ENCODE peak calls at places on chromosomes 5 and 9, in six cellular contexts. One of them, this sample, is unnamed.

GRCh38 chr5:128469924-128470323 is 68.1 kb downstream of the FBN2 start:
- DNase-seq in IMR-90: peak
- DNase-seq in mesenchymal stem cell: peak
- DNase-seq in neuronal stem cell: no peak
- DNase-seq in H1: no peak
- DNase-seq in trophoblast cell: peak
- DNase-seq in this sample: no peak

GRCh38 chr9:120874861-120875565 is 2.0 kb downstream of the PHF19 start:
- DNase-seq in IMR-90: no peak
- DNase-seq in mesenchymal stem cell: no peak
- DNase-seq in neuronal stem cell: no peak
- DNase-seq in H1: no peak
- DNase-seq in trophoblast cell: no peak
- DNase-seq in this sample: no peak

GRCh38 chr5:56358703-56359428 is 125.7 kb upstream of the ANKRD55 start:
- DNase-seq in IMR-90: peak
- DNase-seq in mesenchymal stem cell: no peak
- DNase-seq in neuronal stem cell: no peak
- DNase-seq in H1: no peak
- DNase-seq in trophoblast cell: no peak
- DNase-seq in this sample: no peak

GRCh38 chr9:38195737-38196161 is 126.7 kb upstream of the SHB start:
- DNase-seq in IMR-90: no peak
- DNase-seq in mesenchymal stem cell: peak
- DNase-seq in neuronal stem cell: no peak
- DNase-seq in H1: no peak
- DNase-seq in trophoblast cell: peak
- DNase-seq in this sample: no peak

GRCh38 chr9:131728961-131729360 is 10.9 kb downstream of the RAPGEF1 start:
- DNase-seq in IMR-90: no peak
- DNase-seq in mesenchymal stem cell: no peak
- DNase-seq in neuronal stem cell: no peak
- DNase-seq in H1: no peak
- DNase-seq in trophoblast cell: no peak
- DNase-seq in this sample: no peak

GRCh38 chr9:110950041-110950645 is 88.1 kb downstream of the LPAR1 start:
- DNase-seq in IMR-90: peak
- DNase-seq in mesenchymal stem cell: no peak
- DNase-seq in neuronal stem cell: no peak
- DNase-seq in H1: no peak
- DNase-seq in trophoblast cell: peak
- DNase-seq in this sample: no peak

GRCh38 chr5:10036136-10036535 is 213.6 kb downstream of the ATPSCKMT start:
- DNase-seq in IMR-90: peak
- DNase-seq in mesenchymal stem cell: no peak
- DNase-seq in neuronal stem cell: no peak
- DNase-seq in H1: no peak
- DNase-seq in trophoblast cell: no peak
- DNase-seq in this sample: no peak

GRCh38 chr5:6181147-6181729 is 197.1 kb downstream of the MED10 start:
- DNase-seq in IMR-90: no peak
- DNase-seq in mesenchymal stem cell: no peak
- DNase-seq in neuronal stem cell: no peak
- DNase-seq in H1: no peak
- DNase-seq in trophoblast cell: peak
- DNase-seq in this sample: peak

GRCh38 chr5:76942581-76942980 is 10.3 kb upstream of the CRHBP start:
- DNase-seq in IMR-90: peak
- DNase-seq in mesenchymal stem cell: peak
- DNase-seq in neuronal stem cell: no peak
- DNase-seq in H1: no peak
- DNase-seq in trophoblast cell: no peak
- DNase-seq in this sample: no peak

GRCh38 chr5:124162782-124163532 is 583.5 kb downstream of the ZNF608 start:
- DNase-seq in IMR-90: peak
- DNase-seq in mesenchymal stem cell: peak
- DNase-seq in neuronal stem cell: no peak
- DNase-seq in H1: no peak
- DNase-seq in trophoblast cell: no peak
- DNase-seq in this sample: no peak

GRCh38 chr5:145908206-145908945 is 28.0 kb upstream of the SH3RF2 start:
- DNase-seq in IMR-90: no peak
- DNase-seq in mesenchymal stem cell: no peak
- DNase-seq in neuronal stem cell: no peak
- DNase-seq in H1: no peak
- DNase-seq in trophoblast cell: peak
- DNase-seq in this sample: peak

GRCh38 chr5:134240421-134240962 is 14.6 kb upstream of the PPP2CA start:
- DNase-seq in IMR-90: peak
- DNase-seq in mesenchymal stem cell: peak
- DNase-seq in neuronal stem cell: no peak
- DNase-seq in H1: no peak
- DNase-seq in trophoblast cell: no peak
- DNase-seq in this sample: no peak

GRCh38 chr5:132053483-132053882 is 7.0 kb upstream of the IL3 start:
- DNase-seq in IMR-90: no peak
- DNase-seq in mesenchymal stem cell: no peak
- DNase-seq in neuronal stem cell: no peak
- DNase-seq in H1: no peak
- DNase-seq in trophoblast cell: no peak
- DNase-seq in this sample: no peak

GRCh38 chr5:112757468-112758208 is 20.0 kb downstream of the APC start:
- DNase-seq in IMR-90: peak
- DNase-seq in mesenchymal stem cell: peak
- DNase-seq in neuronal stem cell: peak
- DNase-seq in H1: no peak
- DNase-seq in trophoblast cell: peak
- DNase-seq in this sample: peak

GRCh38 chr9:89903076-89903475 is 298.3 kb downstream of the GADD45G start:
- DNase-seq in IMR-90: no peak
- DNase-seq in mesenchymal stem cell: no peak
- DNase-seq in neuronal stem cell: no peak
- DNase-seq in H1: no peak
- DNase-seq in trophoblast cell: no peak
- DNase-seq in this sample: no peak

GRCh38 chr5:163396941-163397340 is 40.5 kb upstream of the CCNG1 start:
- DNase-seq in IMR-90: no peak
- DNase-seq in mesenchymal stem cell: no peak
- DNase-seq in neuronal stem cell: no peak
- DNase-seq in H1: no peak
- DNase-seq in trophoblast cell: no peak
- DNase-seq in this sample: no peak

GRCh38 chr9:304519-305185 is 90.0 kb downstream of the DOCK8 start:
- DNase-seq in IMR-90: no peak
- DNase-seq in mesenchymal stem cell: no peak
- DNase-seq in neuronal stem cell: no peak
- DNase-seq in H1: no peak
- DNase-seq in trophoblast cell: peak
- DNase-seq in this sample: peak

GRCh38 chr9:87609002-87609401 is 111.3 kb downstream of the DAPK1 start:
- DNase-seq in IMR-90: no peak
- DNase-seq in mesenchymal stem cell: no peak
- DNase-seq in neuronal stem cell: no peak
- DNase-seq in H1: no peak
- DNase-seq in trophoblast cell: no peak
- DNase-seq in this sample: no peak

GRCh38 chr5:13378073-13378472 is 566.4 kb downstream of the DNAH5 start:
- DNase-seq in IMR-90: peak
- DNase-seq in mesenchymal stem cell: no peak
- DNase-seq in neuronal stem cell: no peak
- DNase-seq in H1: no peak
- DNase-seq in trophoblast cell: no peak
- DNase-seq in this sample: no peak

GRCh38 chr5:95241635-95242034 is 43.3 kb downstream of the MCTP1 start:
- DNase-seq in IMR-90: no peak
- DNase-seq in mesenchymal stem cell: no peak
- DNase-seq in neuronal stem cell: no peak
- DNase-seq in H1: no peak
- DNase-seq in trophoblast cell: no peak
- DNase-seq in this sample: no peak

GRCh38 chr5:93601053-93601429 is 18.0 kb downstream of the NR2F1 start:
- DNase-seq in IMR-90: no peak
- DNase-seq in mesenchymal stem cell: no peak
- DNase-seq in neuronal stem cell: no peak
- DNase-seq in H1: no peak
- DNase-seq in trophoblast cell: no peak
- DNase-seq in this sample: no peak

GRCh38 chr5:34051374-34051980 is 8.5 kb upstream of the C1QTNF3 start:
- DNase-seq in IMR-90: no peak
- DNase-seq in mesenchymal stem cell: no peak
- DNase-seq in neuronal stem cell: no peak
- DNase-seq in H1: no peak
- DNase-seq in trophoblast cell: no peak
- DNase-seq in this sample: no peak

GRCh38 chr5:27702339-27702820 is 664.0 kb upstream of the CDH9 start:
- DNase-seq in IMR-90: no peak
- DNase-seq in mesenchymal stem cell: peak
- DNase-seq in neuronal stem cell: peak
- DNase-seq in H1: no peak
- DNase-seq in trophoblast cell: no peak
- DNase-seq in this sample: peak

GRCh38 chr9:88660611-88661010 is 125.6 kb downstream of the NXNL2 start:
- DNase-seq in IMR-90: peak
- DNase-seq in mesenchymal stem cell: peak
- DNase-seq in neuronal stem cell: no peak
- DNase-seq in H1: peak
- DNase-seq in trophoblast cell: peak
- DNase-seq in this sample: peak

GRCh38 chr5:11143456-11144267 is 382.6 kb upstream of the DAP start:
- DNase-seq in IMR-90: no peak
- DNase-seq in mesenchymal stem cell: no peak
- DNase-seq in neuronal stem cell: no peak
- DNase-seq in H1: no peak
- DNase-seq in trophoblast cell: no peak
- DNase-seq in this sample: no peak

DNA sequence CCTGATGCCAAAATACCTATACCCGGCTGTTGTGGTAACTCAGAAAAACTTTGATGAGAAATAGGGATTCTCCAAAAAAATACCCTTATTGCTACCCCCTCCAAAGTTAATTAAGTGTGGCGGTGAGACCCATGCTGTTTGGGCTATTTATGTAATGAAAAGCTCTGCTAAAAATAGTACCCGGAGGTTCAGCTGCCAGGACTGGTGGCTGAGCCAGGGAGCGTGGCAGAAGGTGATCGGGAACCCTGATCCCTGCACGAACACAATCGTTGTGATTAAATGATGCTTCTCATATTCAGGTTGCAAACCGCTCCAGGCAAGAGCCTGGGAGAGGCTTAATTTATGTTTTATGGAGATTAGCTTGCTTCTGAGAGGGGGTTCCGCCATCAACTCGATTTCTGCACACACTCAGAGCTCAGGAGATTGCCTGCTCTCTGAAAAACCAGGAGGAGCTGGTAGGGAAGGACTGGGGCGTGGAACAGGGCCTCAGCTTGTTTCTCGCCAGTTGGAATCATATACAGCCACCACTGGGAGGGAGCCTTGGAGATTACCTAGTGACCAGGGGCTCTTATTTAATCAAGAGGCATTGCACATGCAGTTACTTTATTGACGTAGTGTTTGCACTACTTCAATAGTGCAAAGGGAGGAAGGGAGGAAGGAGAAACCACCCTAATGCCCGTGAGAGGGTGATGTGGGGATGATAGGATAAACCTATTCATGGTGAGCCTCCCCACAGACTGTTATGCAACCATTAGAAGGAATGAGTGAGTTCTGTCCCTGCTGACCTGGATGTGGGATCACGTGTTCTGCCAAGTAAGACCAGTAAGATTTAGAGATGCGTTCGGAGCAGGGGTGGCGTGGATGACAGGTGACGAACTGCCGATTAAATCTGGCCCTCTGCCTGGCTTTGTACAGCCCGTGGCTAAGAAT is 23.4 kb downstream of the HRH2 start:
- DNase-seq in IMR-90: no peak
- DNase-seq in mesenchymal stem cell: no peak
- DNase-seq in neuronal stem cell: no peak
- DNase-seq in H1: no peak
- DNase-seq in trophoblast cell: peak
- DNase-seq in this sample: no peak
- H3K4me3 ChIP-seq in IMR-90: no peak
- H3K4me3 ChIP-seq in mesenchymal stem cell: no peak
- H3K4me3 ChIP-seq in neuronal stem cell: no peak
- H3K4me3 ChIP-seq in H1: no peak
- H3K4me3 ChIP-seq in trophoblast cell: no peak
- H3K4me3 ChIP-seq in this sample: no peak

DNA sequence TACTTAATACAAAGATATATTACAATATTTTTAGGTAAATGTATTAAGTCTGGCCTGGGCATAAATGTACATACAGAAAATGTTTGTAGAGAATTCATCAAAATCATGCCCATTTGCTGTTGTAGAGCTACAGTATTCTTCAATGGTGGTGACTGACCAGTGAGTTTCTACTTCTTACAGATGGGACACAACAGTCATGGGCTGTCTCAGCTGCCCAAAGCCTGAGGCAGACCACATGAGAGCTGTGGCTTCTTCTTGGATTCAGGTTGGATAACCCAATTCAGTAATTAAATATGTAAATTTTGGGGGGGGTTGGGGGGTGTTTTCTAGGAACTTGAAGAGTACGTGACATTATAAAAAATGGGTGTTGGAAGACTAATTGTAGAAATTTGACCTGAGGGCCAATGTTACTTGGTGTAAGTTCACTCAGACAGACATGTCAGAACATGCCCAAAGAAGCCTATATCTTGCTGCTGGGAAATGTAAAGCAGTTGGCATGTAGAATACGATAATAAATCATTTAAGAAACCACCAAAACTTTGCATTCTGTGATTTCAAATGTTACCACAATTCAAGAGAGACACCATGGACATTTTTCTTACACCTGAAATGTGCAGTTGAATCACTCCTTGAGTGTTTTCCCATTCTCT is 17.9 kb downstream of the STARD4 start:
- DNase-seq in IMR-90: peak
- DNase-seq in mesenchymal stem cell: no peak
- DNase-seq in neuronal stem cell: no peak
- DNase-seq in H1: no peak
- DNase-seq in trophoblast cell: peak
- DNase-seq in this sample: no peak
- H2BK120ac ChIP-seq in IMR-90: peak
- H2BK120ac ChIP-seq in mesenchymal stem cell: no peak
- H2BK120ac ChIP-seq in neuronal stem cell: no peak
- H2BK120ac ChIP-seq in H1: no peak
- H2BK120ac ChIP-seq in trophoblast cell: peak
- H2BK120ac ChIP-seq in this sample: peak

DNA sequence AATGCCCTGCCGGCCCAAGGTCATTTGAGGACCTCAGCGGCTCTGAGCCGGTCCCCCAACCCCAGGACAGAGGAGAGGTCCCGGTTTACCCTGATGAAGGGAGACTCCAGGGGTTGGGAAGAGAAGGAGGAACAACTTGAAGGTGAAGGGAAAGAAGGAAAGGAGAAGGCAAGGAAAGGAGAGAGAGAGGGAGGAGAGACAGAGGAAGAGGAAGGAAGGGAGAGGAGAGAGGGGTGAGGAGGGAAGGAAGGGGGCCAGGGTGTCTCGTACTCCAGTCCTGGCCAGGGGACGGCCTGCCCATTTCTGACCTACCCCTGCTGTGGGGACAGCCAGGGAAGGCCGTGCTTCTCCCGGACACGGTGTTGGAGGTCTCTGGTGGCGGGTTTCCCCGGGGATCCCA is 1.9 kb downstream of the PRRX2 start:
- DNase-seq in IMR-90: no peak
- DNase-seq in mesenchymal stem cell: no peak
- DNase-seq in neuronal stem cell: no peak
- DNase-seq in H1: no peak
- DNase-seq in trophoblast cell: no peak
- DNase-seq in this sample: no peak
- H3K4me3 ChIP-seq in IMR-90: peak
- H3K4me3 ChIP-seq in mesenchymal stem cell: peak
- H3K4me3 ChIP-seq in neuronal stem cell: no peak
- H3K4me3 ChIP-seq in H1: no peak
- H3K4me3 ChIP-seq in trophoblast cell: no peak
- H3K4me3 ChIP-seq in this sample: no peak

GRCh38 chr9:113609562-113610318 is 146.2 kb downstream of the RGS3 start:
- DNase-seq in IMR-90: peak
- DNase-seq in mesenchymal stem cell: peak
- DNase-seq in neuronal stem cell: no peak
- DNase-seq in H1: no peak
- DNase-seq in trophoblast cell: peak
- DNase-seq in this sample: peak
- H2BK120ac ChIP-seq in IMR-90: peak
- H2BK120ac ChIP-seq in mesenchymal stem cell: no peak
- H2BK120ac ChIP-seq in neuronal stem cell: peak
- H2BK120ac ChIP-seq in H1: peak
- H2BK120ac ChIP-seq in trophoblast cell: peak
- H2BK120ac ChIP-seq in this sample: peak